ENCODE peak calls at places on chromosomes 3 and 15, in nine cellular contexts. I is colonic mucosa; N is stimulated activated CD4-positive, alpha-beta T cell treated with anti-CD3 and anti-CD28 coated beads, Interleukin-1b, Interleukin-23, amount 100 ng/mL, for 48 hours; S is pancreas; U is T-helper 2 cell; C is NCI-H1417; P is T-helper 9 cell; X is MV-4-11; F is stimulated activated CD8-positive, alpha-beta memory T cell treated with anti-CD3 and anti-CD28 coated beads, Interleukin-15, amount 100 ng/mL, for 48 hours. W is an unnamed sample.

GRCh38 chr3:36840453-36840921 is 76.1 kb upstream of the DCLK3 start:
- DNase-seq in U (no peak), X (no peak), N (no peak), F (no peak), I (no peak), P (no peak), S (no peak), C (no peak), W (no peak)

GRCh38 chr15:90327313-90327712 is 24.8 kb upstream of the ZNF774 start:
- DNase-seq in X (peak), N (no peak), F (no peak), C (no peak), U (no peak), S (no peak), P (no peak), I (peak), W (no peak)

GRCh38 chr15:36499751-36500389 is 79.6 kb upstream of the CDIN1 start:
- DNase-seq in P (no peak), U (no peak), F (no peak), I (no peak), X (no peak), C (peak), S (no peak), N (no peak), W (no peak)

GRCh38 chr3:61802772-61803171 is 241.4 kb downstream of the PTPRG start:
- DNase-seq in X (no peak), N (no peak), F (no peak), P (no peak), C (peak), U (no peak), S (no peak), I (no peak), W (no peak)

GRCh38 chr3:73602171-73602570 is 22.6 kb downstream of the PDZRN3 start:
- DNase-seq in S (no peak), N (no peak), X (no peak), F (no peak), C (no peak), U (no peak), P (no peak), I (no peak), W (no peak)

GRCh38 chr3:17195192-17195611 is 310.4 kb downstream of the PLCL2 start:
- DNase-seq in U (no peak), F (peak), P (no peak), C (peak), I (no peak), X (peak), N (peak), S (peak), W (no peak)

GRCh38 chr15:70337292-70338186 is 239.8 kb upstream of the TLE3 start:
- DNase-seq in F (no peak), P (no peak), N (no peak), S (no peak), C (no peak), I (no peak), U (no peak), X (no peak), W (no peak)

GRCh38 chr15:26662226-26662750 is 110.6 kb downstream of the GABRB3 start:
- DNase-seq in P (no peak), F (no peak), S (no peak), U (no peak), I (no peak), N (no peak), C (peak), X (peak), W (no peak)

GRCh38 chr15:37038716-37039106 is 61.6 kb downstream of the MEIS2 start:
- DNase-seq in P (no peak), I (no peak), N (no peak), U (no peak), S (no peak), C (peak), F (no peak), X (no peak), W (no peak)

GRCh38 chr15:33960160-33960559 is 8.1 kb upstream of the CHRM5 start:
- DNase-seq in I (no peak), X (peak), U (no peak), S (no peak), C (peak), N (no peak), F (no peak), P (no peak), W (no peak)

GRCh38 chr3:25664066-25664809 is 469 bp downstream of the TOP2B start:
- DNase-seq in U (peak), X (no peak), P (peak), C (peak), N (peak), F (peak), S (peak), I (peak), W (peak)

GRCh38 chr15:87871130-87871737 is 385.3 kb downstream of the NTRK3 start:
- DNase-seq in F (no peak), X (no peak), P (no peak), C (no peak), U (no peak), N (no peak), I (no peak), S (no peak), W (no peak)

GRCh38 chr3:13296662-13297061 is 123.5 kb downstream of the NUP210 start:
- DNase-seq in U (no peak), N (no peak), S (no peak), C (peak), F (no peak), I (no peak), P (no peak), X (peak), W (no peak)

GRCh38 chr3:182491571-182491970 is 301.7 kb upstream of the ATP11B start:
- DNase-seq in X (no peak), S (peak), F (no peak), P (no peak), N (no peak), C (peak), U (no peak), I (no peak), W (no peak)

GRCh38 chr3:193556841-193557240 is 2.1 kb upstream of the ATP13A4 start:
- DNase-seq in U (no peak), I (peak), F (no peak), N (no peak), P (no peak), S (peak), X (no peak), C (peak), W (no peak)